ENCODE peak calls at places on chromosomes 3 and 15, in five cellular contexts. O, F, L, G and R are unnamed samples.
A peak's percentile ranks its signal among the peaks of the same experiment; 100 is the strongest.

GRCh38 chr3:18625085-18625484 is 199.9 kb upstream of the SATB1 start:
- ATAC-seq in O (no peak), F (no peak), L (no peak), G (no peak), R (no peak)

GRCh38 chr15:42140383-42141070 is 15.9 kb downstream of the PLA2G4F start:
- ATAC-seq in O (no peak), F (no peak), L (no peak), G (no peak), R (no peak)

GRCh38 chr15:87762110-87762509 is 494.4 kb downstream of the NTRK3 start:
- ATAC-seq in O (no peak), F (no peak), L (no peak), G (peak; percentile 69), R (peak; percentile 60)

GRCh38 chr3:72077473-72078259 is 292.7 kb upstream of the PROK2 start:
- ATAC-seq in O (no peak), F (no peak), L (no peak), G (no peak), R (no peak)

GRCh38 chr3:63972987-63973386 is 50.3 kb downstream of the PSMD6 start:
- ATAC-seq in O (no peak), F (no peak), L (no peak), G (no peak), R (no peak)

GRCh38 chr15:65847977-65848376 is 21.3 kb upstream of the RAB11A start:
- ATAC-seq in O (no peak), F (no peak), L (no peak), G (no peak), R (no peak)

GRCh38 chr3:197546307-197547085 is 9.3 kb downstream of the BDH1 start:
- ATAC-seq in O (no peak), F (no peak), L (no peak), G (no peak), R (no peak)

GRCh38 chr15:63234479-63234878 is 42.9 kb upstream of the APH1B start:
- ATAC-seq in O (no peak), F (no peak), L (no peak), G (peak; percentile 89), R (peak; percentile 68)

GRCh38 chr3:135125171-135125801 is 330.2 kb downstream of the EPHB1 start:
- ATAC-seq in O (no peak), F (no peak), L (no peak), G (no peak), R (no peak)

GRCh38 chr3:126557761-126558160 is 971 bp downstream of the C3orf22 start:
- ATAC-seq in O (no peak), F (no peak), L (no peak), G (no peak), R (no peak)

GRCh38 chr3:184423567-184423966 is 43.7 kb downstream of the CHRD start:
- ATAC-seq in O (no peak), F (no peak), L (no peak), G (no peak), R (no peak)

GRCh38 chr3:11154953-11155325 is 646 bp downstream of the HRH1 start:
- ATAC-seq in O (no peak), F (no peak), L (no peak), G (no peak), R (peak; percentile 2)

GRCh38 chr3:43378066-43378935 is 92.0 kb downstream of the SNRK start:
- ATAC-seq in O (peak; percentile 97), F (peak; percentile 92), L (peak; percentile 98), G (peak; percentile 54), R (no peak)

GRCh38 chr3:118986734-118987133 is 47.9 kb downstream of the IGSF11 start:
- ATAC-seq in O (no peak), F (no peak), L (no peak), G (no peak), R (no peak)